ENCODE peak calls at places on chromosomes 16 and 17, in eight cellular contexts. One of them, this sample, is unnamed.
A peak's percentile ranks its signal among the peaks of the same experiment; 100 is the strongest.

GRCh38 chr16:84699147-84699711 is 571 bp upstream of the USP10 start:
- DNase-seq in breast epithelium: no peak
- DNase-seq in GM23338: no peak
- DNase-seq in spleen: no peak
- DNase-seq in prostate gland: no peak
- DNase-seq in stomach: no peak
- DNase-seq in Panc1: no peak
- DNase-seq in transverse colon: peak; percentile 17
- DNase-seq in this sample: no peak

GRCh38 chr16:4435668-4436067 is 10.0 kb downstream of the DNAJA3 start:
- DNase-seq in breast epithelium: no peak
- DNase-seq in GM23338: no peak
- DNase-seq in spleen: no peak
- DNase-seq in prostate gland: no peak
- DNase-seq in stomach: no peak
- DNase-seq in Panc1: no peak
- DNase-seq in transverse colon: no peak
- DNase-seq in this sample: no peak

GRCh38 chr17:40615295-40615988 is 32.2 kb downstream of the SMARCE1 start:
- DNase-seq in breast epithelium: no peak
- DNase-seq in GM23338: peak; percentile 85
- DNase-seq in spleen: no peak
- DNase-seq in prostate gland: peak; percentile 34
- DNase-seq in stomach: peak; percentile 57
- DNase-seq in Panc1: peak; percentile 20
- DNase-seq in transverse colon: peak; percentile 59
- DNase-seq in this sample: peak; percentile 38

GRCh38 chr16:82072313-82072712 is 37.3 kb downstream of the HSD17B2 start:
- DNase-seq in breast epithelium: no peak
- DNase-seq in GM23338: no peak
- DNase-seq in spleen: no peak
- DNase-seq in prostate gland: no peak
- DNase-seq in stomach: no peak
- DNase-seq in Panc1: no peak
- DNase-seq in transverse colon: no peak
- DNase-seq in this sample: no peak

GRCh38 chr16:50309527-50310307 is 43.4 kb downstream of the ADCY7 start:
- DNase-seq in breast epithelium: no peak
- DNase-seq in GM23338: no peak
- DNase-seq in spleen: peak; percentile 62
- DNase-seq in prostate gland: no peak
- DNase-seq in stomach: peak; percentile 24
- DNase-seq in Panc1: no peak
- DNase-seq in transverse colon: no peak
- DNase-seq in this sample: no peak

GRCh38 chr16:23081675-23082119 is 67.6 kb downstream of the USP31 start:
- DNase-seq in breast epithelium: no peak
- DNase-seq in GM23338: no peak
- DNase-seq in spleen: no peak
- DNase-seq in prostate gland: no peak
- DNase-seq in stomach: no peak
- DNase-seq in Panc1: no peak
- DNase-seq in transverse colon: no peak
- DNase-seq in this sample: no peak

GRCh38 chr17:14470417-14470816 is 169.5 kb downstream of the HS3ST3B1 start:
- DNase-seq in breast epithelium: no peak
- DNase-seq in GM23338: no peak
- DNase-seq in spleen: no peak
- DNase-seq in prostate gland: no peak
- DNase-seq in stomach: no peak
- DNase-seq in Panc1: no peak
- DNase-seq in transverse colon: no peak
- DNase-seq in this sample: no peak

GRCh38 chr16:1188781-1189189 is 35.9 kb downstream of the CACNA1H start:
- DNase-seq in breast epithelium: peak; percentile 20
- DNase-seq in GM23338: peak; percentile 78
- DNase-seq in spleen: no peak
- DNase-seq in prostate gland: peak; percentile 32
- DNase-seq in stomach: peak; percentile 58
- DNase-seq in Panc1: no peak
- DNase-seq in transverse colon: peak; percentile 44
- DNase-seq in this sample: peak; percentile 8

GRCh38 chr17:35743911-35744328 is 9.1 kb downstream of the GAS2L2 start:
- DNase-seq in breast epithelium: no peak
- DNase-seq in GM23338: peak; percentile 78
- DNase-seq in spleen: no peak
- DNase-seq in prostate gland: no peak
- DNase-seq in stomach: no peak
- DNase-seq in Panc1: no peak
- DNase-seq in transverse colon: no peak
- DNase-seq in this sample: peak; percentile 72

GRCh38 chr17:57338257-57338919 is 82.1 kb downstream of the MSI2 start:
- DNase-seq in breast epithelium: no peak
- DNase-seq in GM23338: peak; percentile 25
- DNase-seq in spleen: no peak
- DNase-seq in prostate gland: no peak
- DNase-seq in stomach: no peak
- DNase-seq in Panc1: no peak
- DNase-seq in transverse colon: no peak
- DNase-seq in this sample: peak; percentile 27

GRCh38 chr17:49214665-49215360 is 4.3 kb downstream of the ABI3 start:
- DNase-seq in breast epithelium: peak; percentile 57
- DNase-seq in GM23338: no peak
- DNase-seq in spleen: no peak
- DNase-seq in prostate gland: no peak
- DNase-seq in stomach: peak; percentile 79
- DNase-seq in Panc1: no peak
- DNase-seq in transverse colon: no peak
- DNase-seq in this sample: no peak

GRCh38 chr17:67390646-67391480 is 13.8 kb downstream of the PITPNC1 start:
- DNase-seq in breast epithelium: peak; percentile 24
- DNase-seq in GM23338: no peak
- DNase-seq in spleen: peak; percentile 80
- DNase-seq in prostate gland: peak; percentile 76
- DNase-seq in stomach: peak; percentile 76
- DNase-seq in Panc1: peak; percentile 77
- DNase-seq in transverse colon: peak; percentile 41
- DNase-seq in this sample: no peak

GRCh38 chr17:78272914-78273258 is 41.5 kb downstream of the TMEM235 start:
- DNase-seq in breast epithelium: no peak
- DNase-seq in GM23338: no peak
- DNase-seq in spleen: no peak
- DNase-seq in prostate gland: no peak
- DNase-seq in stomach: no peak
- DNase-seq in Panc1: no peak
- DNase-seq in transverse colon: no peak
- DNase-seq in this sample: no peak

GRCh38 chr16:78444-79145 is 570 bp downstream of the MPG start:
- DNase-seq in breast epithelium: no peak
- DNase-seq in GM23338: no peak
- DNase-seq in spleen: peak; percentile 85
- DNase-seq in prostate gland: no peak
- DNase-seq in stomach: no peak
- DNase-seq in Panc1: no peak
- DNase-seq in transverse colon: no peak
- DNase-seq in this sample: no peak
- TF ChIP-seq POLR2AphosphoS5 in breast epithelium: no peak
- TF ChIP-seq POLR2AphosphoS5 in GM23338: no peak
- TF ChIP-seq POLR2AphosphoS5 in spleen: no peak
- TF ChIP-seq POLR2AphosphoS5 in prostate gland: peak; percentile 9
- TF ChIP-seq POLR2AphosphoS5 in stomach: no peak
- TF ChIP-seq POLR2AphosphoS5 in Panc1: no peak
- TF ChIP-seq POLR2AphosphoS5 in transverse colon: no peak
- TF ChIP-seq POLR2AphosphoS5 in this sample: no peak

DNA sequence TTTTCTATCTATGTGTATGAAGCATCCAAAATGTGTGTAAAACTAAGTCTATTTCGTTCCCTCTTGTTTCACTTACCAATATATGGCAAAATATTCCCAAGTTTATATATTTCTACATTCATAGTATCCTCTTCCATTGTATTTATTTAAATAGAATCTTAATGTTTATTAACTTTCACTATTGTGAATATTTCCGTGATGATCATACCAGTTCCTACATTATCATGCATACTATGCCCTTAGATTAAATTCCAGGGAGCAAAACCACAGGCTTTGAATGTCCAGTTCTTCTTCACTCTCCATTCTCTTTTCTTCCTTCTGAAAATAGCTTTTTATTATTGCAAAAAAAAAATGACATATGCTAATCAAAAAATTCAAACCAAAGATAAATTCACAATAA is 4.0 kb downstream of the MAP2K6 start:
- DNase-seq in breast epithelium: no peak
- DNase-seq in GM23338: no peak
- DNase-seq in spleen: no peak
- DNase-seq in prostate gland: no peak
- DNase-seq in stomach: no peak
- DNase-seq in Panc1: no peak
- DNase-seq in transverse colon: no peak
- DNase-seq in this sample: no peak
- H3K4me3 ChIP-seq in breast epithelium: no peak overlapping the region
- H3K4me3 ChIP-seq in GM23338: peak overlapping the region; percentile 83
- H3K4me3 ChIP-seq in spleen: no peak overlapping the region
- H3K4me3 ChIP-seq in prostate gland: no peak overlapping the region
- H3K4me3 ChIP-seq in stomach: no peak overlapping the region
- H3K4me3 ChIP-seq in Panc1: no peak overlapping the region
- H3K4me3 ChIP-seq in transverse colon: no peak overlapping the region
- H3K4me3 ChIP-seq in this sample: no peak overlapping the region

GRCh38 chr17:4266550-4266949 is 2.8 kb upstream of the ANKFY1 start:
- DNase-seq in breast epithelium: no peak
- DNase-seq in GM23338: no peak
- DNase-seq in spleen: no peak
- DNase-seq in prostate gland: no peak
- DNase-seq in stomach: no peak
- DNase-seq in Panc1: no peak
- DNase-seq in transverse colon: no peak
- DNase-seq in this sample: no peak
- TF ChIP-seq POLR2AphosphoS5 in breast epithelium: no peak
- TF ChIP-seq POLR2AphosphoS5 in GM23338: no peak
- TF ChIP-seq POLR2AphosphoS5 in spleen: no peak
- TF ChIP-seq POLR2AphosphoS5 in prostate gland: no peak
- TF ChIP-seq POLR2AphosphoS5 in stomach: no peak
- TF ChIP-seq POLR2AphosphoS5 in Panc1: no peak
- TF ChIP-seq POLR2AphosphoS5 in transverse colon: no peak
- TF ChIP-seq POLR2AphosphoS5 in this sample: no peak

GRCh38 chr17:73304438-73304837 is 7.4 kb downstream of the CDC42EP4 start:
- DNase-seq in breast epithelium: no peak
- DNase-seq in GM23338: no peak
- DNase-seq in spleen: no peak
- DNase-seq in prostate gland: no peak
- DNase-seq in stomach: no peak
- DNase-seq in Panc1: no peak
- DNase-seq in transverse colon: no peak
- DNase-seq in this sample: no peak
- H3K4me3 ChIP-seq in breast epithelium: peak overlapping the region; percentile 43
- H3K4me3 ChIP-seq in GM23338: no peak overlapping the region
- H3K4me3 ChIP-seq in spleen: no peak overlapping the region
- H3K4me3 ChIP-seq in prostate gland: peak overlapping the region; percentile 29
- H3K4me3 ChIP-seq in stomach: no peak overlapping the region
- H3K4me3 ChIP-seq in Panc1: peak overlapping the region; percentile 57
- H3K4me3 ChIP-seq in transverse colon: peak overlapping the region; percentile 18
- H3K4me3 ChIP-seq in this sample: no peak overlapping the region

DNA sequence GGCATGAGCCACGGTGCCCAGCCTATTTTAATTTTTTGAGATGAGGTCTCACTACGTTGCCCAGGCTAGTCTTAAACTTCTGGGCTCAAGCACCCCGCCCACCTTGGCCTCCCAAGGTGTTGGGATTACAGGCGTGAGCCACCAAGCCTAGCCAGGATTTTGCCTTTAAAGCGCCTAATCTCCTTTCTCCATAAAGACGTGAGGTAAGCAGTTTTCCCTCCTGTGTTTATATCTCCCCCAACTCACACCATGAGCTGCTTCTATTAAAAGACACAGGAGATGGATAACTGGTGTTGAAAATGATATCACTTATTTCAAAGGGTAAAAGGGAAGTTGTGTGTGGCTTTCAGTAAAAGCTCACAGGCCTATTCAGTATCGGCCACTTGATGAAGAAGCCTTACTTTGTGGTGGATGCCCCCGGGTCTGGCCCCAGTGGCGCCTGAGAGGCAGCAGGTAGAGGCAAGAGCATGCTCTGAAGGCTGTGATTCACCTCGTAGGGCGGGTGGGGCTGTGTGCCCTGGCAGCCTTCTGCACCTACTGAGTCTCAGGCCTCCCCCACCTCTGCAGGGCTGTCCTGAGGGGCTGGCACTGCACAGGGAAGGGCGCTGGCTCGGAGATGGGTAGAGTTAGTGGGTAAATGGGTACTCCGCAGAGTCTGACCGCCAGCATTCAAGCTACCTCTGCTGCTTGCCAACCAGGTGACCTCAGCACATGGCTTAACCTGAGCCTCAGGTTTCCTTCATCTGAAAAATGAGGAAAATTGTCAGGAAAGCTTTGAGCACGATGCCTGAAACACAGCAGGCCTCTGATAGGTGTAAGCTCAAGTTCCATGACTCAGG is 146.8 kb downstream of the CLEC16A start:
- DNase-seq in breast epithelium: no peak
- DNase-seq in GM23338: no peak
- DNase-seq in spleen: no peak
- DNase-seq in prostate gland: no peak
- DNase-seq in stomach: no peak
- DNase-seq in Panc1: no peak
- DNase-seq in transverse colon: no peak
- DNase-seq in this sample: no peak
- TF ChIP-seq POLR2AphosphoS5 in breast epithelium: no peak
- TF ChIP-seq POLR2AphosphoS5 in GM23338: no peak
- TF ChIP-seq POLR2AphosphoS5 in spleen: no peak
- TF ChIP-seq POLR2AphosphoS5 in prostate gland: no peak
- TF ChIP-seq POLR2AphosphoS5 in stomach: no peak
- TF ChIP-seq POLR2AphosphoS5 in Panc1: no peak
- TF ChIP-seq POLR2AphosphoS5 in transverse colon: no peak
- TF ChIP-seq POLR2AphosphoS5 in this sample: no peak

GRCh38 chr16:86199182-86199581 is 300.2 kb downstream of the IRF8 start:
- DNase-seq in breast epithelium: no peak
- DNase-seq in GM23338: no peak
- DNase-seq in spleen: no peak
- DNase-seq in prostate gland: no peak
- DNase-seq in stomach: no peak
- DNase-seq in Panc1: no peak
- DNase-seq in transverse colon: no peak
- DNase-seq in this sample: no peak

GRCh38 chr16:86199871-86200700 is 301.1 kb downstream of the IRF8 start:
- DNase-seq in breast epithelium: no peak
- DNase-seq in GM23338: no peak
- DNase-seq in spleen: no peak
- DNase-seq in prostate gland: no peak
- DNase-seq in stomach: no peak
- DNase-seq in Panc1: no peak
- DNase-seq in transverse colon: peak; percentile 53
- DNase-seq in this sample: no peak

GRCh38 chr16:86201746-86202145 is 302.8 kb downstream of the IRF8 start:
- DNase-seq in breast epithelium: no peak
- DNase-seq in GM23338: no peak
- DNase-seq in spleen: no peak
- DNase-seq in prostate gland: no peak
- DNase-seq in stomach: no peak
- DNase-seq in Panc1: no peak
- DNase-seq in transverse colon: no peak
- DNase-seq in this sample: no peak

GRCh38 chr16:86202267-86202666 is 303.3 kb downstream of the IRF8 start:
- DNase-seq in breast epithelium: no peak
- DNase-seq in GM23338: no peak
- DNase-seq in spleen: no peak
- DNase-seq in prostate gland: no peak
- DNase-seq in stomach: no peak
- DNase-seq in Panc1: no peak
- DNase-seq in transverse colon: no peak
- DNase-seq in this sample: no peak

GRCh38 chr16:86200722-86201121 is 301.8 kb downstream of the IRF8 start:
- DNase-seq in breast epithelium: no peak
- DNase-seq in GM23338: no peak
- DNase-seq in spleen: no peak
- DNase-seq in prostate gland: no peak
- DNase-seq in stomach: no peak
- DNase-seq in Panc1: no peak
- DNase-seq in transverse colon: no peak
- DNase-seq in this sample: no peak
- H3K4me3 ChIP-seq in breast epithelium: no peak overlapping the region
- H3K4me3 ChIP-seq in GM23338: no peak overlapping the region
- H3K4me3 ChIP-seq in spleen: no peak overlapping the region
- H3K4me3 ChIP-seq in prostate gland: no peak overlapping the region
- H3K4me3 ChIP-seq in stomach: no peak overlapping the region
- H3K4me3 ChIP-seq in Panc1: no peak overlapping the region
- H3K4me3 ChIP-seq in transverse colon: no peak overlapping the region
- H3K4me3 ChIP-seq in this sample: no peak overlapping the region